ENCODE peak calls at places on chromosomes 12 and 14, in seven cellular contexts. D is stimulated activated naive CD8-positive, alpha-beta T cell treated with anti-CD3 and anti-CD28 coated beads, Interleukin-15, Interleukin-2, amounts not matched to agents 100 U/mL and 50 U/mL, for 24 hours; A is stromal cell of bone marrow; E is neural progenitor cell; R is activated effector memory CD4-positive, alpha-beta T cell treated with anti-CD3 and anti-CD28 coated beads, Interleukin-2, amount 50 U/mL, for 16 hours; O is activated T-helper 1 cell treated with anti-CD3 and anti-CD28 coated beads, Interleukin-2, amount 50 U/mL, for 16 hours; Z is mammary epithelial cell. Y is an unnamed sample.

GRCh38 chr14:100076630-100077029 is 11.4 kb downstream of the EVL start:
- DNase-seq in E (no peak), R (no peak), O (no peak), D (no peak), Z (peak), A (peak), Y (no peak)

GRCh38 chr12:109140560-109140959 is 24.2 kb downstream of the ACACB start:
- DNase-seq in R (no peak), D (no peak), A (no peak), O (no peak), E (no peak), Z (no peak), Y (no peak)

GRCh38 chr12:72346331-72346944 is 74.3 kb downstream of the TRHDE start:
- DNase-seq in R (no peak), Z (peak), O (no peak), D (peak), A (peak), E (peak), Y (peak)

GRCh38 chr14:99214701-99215100 is 57.3 kb downstream of the BCL11B start:
- DNase-seq in R (no peak), Z (no peak), O (no peak), A (no peak), D (no peak), E (no peak), Y (no peak)

GRCh38 chr12:98752726-98753125 is 107.6 kb downstream of the APAF1 start:
- DNase-seq in O (no peak), A (peak), D (no peak), R (no peak), Z (no peak), E (no peak), Y (peak)

GRCh38 chr12:116640320-116640719 is 81.1 kb downstream of the MAP1LC3B2 start:
- DNase-seq in A (no peak), O (no peak), Z (no peak), R (no peak), E (no peak), D (no peak), Y (no peak)

GRCh38 chr14:70789361-70789760 is 20.0 kb downstream of the MAP3K9 start:
- DNase-seq in O (no peak), A (peak), D (no peak), Z (peak), E (no peak), R (no peak), Y (no peak)

GRCh38 chr12:29164477-29165163 is 15.5 kb downstream of the FAR2 start:
- DNase-seq in O (no peak), R (no peak), Z (peak), E (no peak), A (peak), D (no peak), Y (peak)

GRCh38 chr12:93571854-93572711 is at the start of gene SOCS2:
- DNase-seq in A (no peak), Z (peak), O (no peak), E (peak), R (peak), D (peak), Y (peak)

GRCh38 chr12:1448321-1448720 is 146.1 kb downstream of the FBXL14 start:
- DNase-seq in E (no peak), D (no peak), A (no peak), Z (no peak), R (no peak), O (no peak), Y (no peak)

GRCh38 chr12:131794061-131794460 is 34.1 kb upstream of the MMP17 start:
- DNase-seq in O (no peak), R (no peak), A (no peak), E (no peak), D (no peak), Z (no peak), Y (no peak)

GRCh38 chr12:52082988-52083637 is 3.6 kb downstream of the SMIM41 start:
- DNase-seq in D (peak), E (peak), O (peak), Z (no peak), R (peak), A (no peak), Y (peak)

GRCh38 chr14:103058209-103059055 is 1.1 kb upstream of the CDC42BPB start:
- DNase-seq in R (no peak), O (no peak), D (no peak), E (no peak), Z (no peak), A (no peak), Y (peak)

GRCh38 chr14:92582706-92583452 is 69.3 kb downstream of the RIN3 start:
- DNase-seq in A (no peak), E (no peak), R (no peak), D (peak), O (no peak), Z (no peak), Y (no peak)

GRCh38 chr12:100859063-100859627 is 64.6 kb downstream of the ANO4 start:
- DNase-seq in E (no peak), R (no peak), A (no peak), O (no peak), D (no peak), Z (no peak), Y (no peak)

GRCh38 chr12:119311897-119312296 is 22.6 kb upstream of the CCDC60 start:
- DNase-seq in R (no peak), D (no peak), E (no peak), Z (no peak), O (no peak), A (no peak), Y (no peak)

Y was measured in mesendoderm.